ENCODE peak calls at places on chromosomes 6 and 20, in seven cellular contexts. M is H1, L is HCT116, B is HepG2, U is K562, R is GM12878, T is SK-N-SH. I is an unnamed sample.

GRCh38 chr6:157076427-157076774 is 246.9 kb downstream of the TMEM242 start:
- DNase-seq in B (no peak), T (no peak), M (no peak), R (no peak), U (no peak), L (no peak), I (no peak)

GRCh38 chr6:161407581-161407980 is 133.7 kb upstream of the AGPAT4 start:
- DNase-seq in L (no peak), U (peak; percentile 42), T (no peak), M (no peak), R (peak; percentile 23), B (peak; percentile 36), I (no peak)

GRCh38 chr6:3075522-3076113 is 7.3 kb downstream of the RIPK1 start:
- DNase-seq in B (peak; percentile 51), U (no peak), M (no peak), T (no peak), L (no peak), R (no peak), I (no peak)

GRCh38 chr6:73180076-73180717 is 45.1 kb downstream of the KHDC1L start:
- DNase-seq in B (no peak), T (no peak), L (no peak), M (no peak), U (no peak), R (no peak), I (no peak)

GRCh38 chr20:61460261-61461047 is 208.4 kb downstream of the CDH4 start:
- DNase-seq in U (no peak), R (no peak), B (no peak), L (no peak), M (no peak), T (no peak), I (no peak)

GRCh38 chr6:170237999-170238740 is 52.7 kb downstream of the DLL1 start:
- DNase-seq in M (no peak), B (no peak), U (no peak), R (no peak), L (no peak), T (no peak), I (no peak)

GRCh38 chr20:53865905-53866786 is 204.2 kb downstream of the BCAS1 start:
- DNase-seq in T (peak; percentile 19), L (no peak), B (peak; percentile 59), M (no peak), U (no peak), R (no peak), I (no peak)

GRCh38 chr6:140684776-140685550 is 1310.5 kb upstream of the CITED2 start:
- DNase-seq in M (no peak), R (no peak), T (no peak), U (no peak), B (no peak), L (no peak), I (no peak)

GRCh38 chr20:44159125-44159524 is 27.9 kb downstream of the JPH2 start:
- DNase-seq in U (no peak), L (no peak), B (no peak), T (no peak), R (no peak), M (no peak), I (no peak)

GRCh38 chr20:44153636-44154043 is 33.3 kb downstream of the JPH2 start:
- DNase-seq in B (no peak), U (no peak), R (no peak), L (no peak), M (no peak), T (no peak), I (no peak)

GRCh38 chr20:44151621-44152416 is 35.2 kb downstream of the JPH2 start:
- DNase-seq in R (no peak), M (no peak), B (no peak), T (no peak), L (peak; percentile 51), U (no peak), I (no peak)

GRCh38 chr20:44157061-44157460 is 29.9 kb downstream of the JPH2 start:
- DNase-seq in B (no peak), R (no peak), M (no peak), T (no peak), L (no peak), U (no peak), I (no peak)

DNA sequence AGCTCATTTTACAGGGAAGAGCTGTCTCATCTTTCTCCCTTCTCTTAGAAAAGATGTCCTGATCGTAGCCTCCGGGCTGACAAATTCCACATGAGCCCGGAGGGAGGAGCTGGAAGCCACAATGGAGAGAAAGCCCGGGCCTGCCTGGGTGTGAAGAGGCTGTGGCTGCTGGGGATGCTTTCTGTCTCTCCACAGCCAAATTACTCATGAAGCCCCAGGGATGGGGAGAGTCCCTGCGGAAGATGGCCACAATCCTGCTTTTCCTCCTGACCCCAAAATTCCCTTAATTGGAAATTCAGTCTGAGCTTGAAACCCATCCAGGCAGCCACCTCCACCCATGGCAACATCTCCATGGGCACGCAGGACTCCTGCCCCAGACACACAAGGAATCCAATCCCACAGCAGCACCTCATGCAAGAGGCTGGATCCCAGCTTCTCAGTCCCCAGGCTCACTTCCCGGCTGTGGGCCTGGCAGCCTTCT is 32.4 kb downstream of the JPH2 start:
- DNase-seq in L (no peak), M (no peak), U (no peak), T (no peak), R (no peak), B (no peak), I (no peak)
- TF ChIP-seq JUND in L (no peak), M (no peak), U (no peak), T (no peak), R (no peak), B (no peak), I (no peak)

DNA sequence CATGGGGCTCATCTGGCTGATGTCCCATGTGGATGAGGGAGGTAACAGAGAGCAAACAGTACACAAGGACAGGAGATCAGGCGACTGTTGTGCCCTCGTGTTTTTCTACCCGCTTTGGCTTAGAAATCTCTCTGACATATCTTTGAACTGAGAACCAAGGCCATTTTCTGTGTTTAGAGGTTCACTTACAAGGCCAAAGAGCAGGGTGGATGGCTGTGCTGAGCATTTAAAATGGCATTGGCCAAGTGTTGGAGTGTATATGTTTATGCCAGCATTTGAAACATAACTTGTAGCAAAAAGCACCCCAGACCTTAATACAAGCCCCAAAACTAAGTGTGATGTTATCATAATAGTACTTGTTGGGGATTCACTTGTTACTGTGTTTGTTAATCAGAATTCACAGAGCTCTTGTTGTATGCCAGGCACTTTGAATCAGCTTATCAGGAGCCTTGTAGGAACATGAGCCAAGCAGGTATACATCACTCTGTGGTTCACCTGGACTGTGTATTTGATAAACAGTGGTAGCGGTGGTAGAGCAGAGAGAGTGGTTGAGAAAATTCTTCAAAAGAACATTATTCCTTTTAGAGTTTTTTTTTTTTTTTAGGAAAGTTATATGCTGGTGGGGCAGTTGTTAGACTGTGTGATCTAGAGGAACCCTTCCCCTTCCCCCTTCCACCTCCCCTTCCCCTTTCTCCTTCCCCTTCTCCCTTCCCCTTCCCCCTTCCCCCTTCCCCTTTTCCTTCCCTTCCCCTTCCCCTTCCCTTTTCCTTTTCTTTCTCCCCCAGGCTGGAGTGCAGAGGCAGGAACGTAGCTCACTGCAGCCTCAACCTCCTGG is 71.3 kb downstream of the ATRN start:
- DNase-seq in B (peak; percentile 98), L (no peak), T (no peak), U (no peak), R (no peak), M (no peak), I (no peak)
- TF ChIP-seq JUND in B (no peak), L (no peak), T (no peak), U (no peak), R (no peak), M (no peak), I (no peak)

GRCh38 chr20:63342561-63343459 is 18.3 kb downstream of the CHRNA4 start:
- DNase-seq in U (no peak), T (no peak), B (no peak), M (no peak), R (no peak), L (no peak), I (no peak)
- TF ChIP-seq JUND in U (no peak), T (no peak), B (no peak), M (no peak), R (no peak), L (no peak), I (no peak)

DNA sequence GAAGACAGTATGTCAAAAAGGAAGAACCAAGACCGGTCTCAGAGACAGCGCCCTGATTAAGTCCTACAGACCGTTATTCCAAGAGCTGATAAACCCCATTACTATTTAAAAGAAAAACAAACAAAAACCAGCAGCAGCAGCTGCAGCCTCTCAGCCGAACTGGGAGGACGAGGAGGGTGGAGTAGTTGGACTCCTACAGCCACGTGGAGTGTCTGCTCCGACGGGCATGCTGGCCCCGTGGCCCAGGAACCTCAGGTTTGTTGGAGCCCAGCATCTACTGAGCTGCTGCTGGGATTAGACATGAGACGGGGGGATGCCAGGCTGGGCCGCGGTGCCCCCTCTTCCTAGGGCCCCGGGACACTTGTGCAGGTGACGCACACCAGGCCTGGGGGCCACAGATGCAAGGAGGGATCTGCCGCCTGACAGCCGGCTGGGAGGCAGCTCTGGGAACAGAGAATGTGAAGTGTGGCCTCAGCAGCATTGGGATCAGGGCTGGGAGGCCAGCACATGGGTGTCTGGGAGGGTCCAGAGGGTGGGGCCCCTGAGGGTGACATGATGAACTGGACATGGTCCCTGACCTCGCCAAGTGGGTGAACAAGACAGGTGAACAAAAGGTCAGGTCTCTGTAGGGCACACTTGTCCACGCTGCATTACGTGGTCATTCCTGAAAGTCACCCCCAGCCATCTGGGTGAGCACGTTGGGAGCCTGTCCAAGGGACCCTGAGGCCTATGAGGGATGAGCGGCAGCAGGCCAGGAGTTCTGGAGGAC is 2.9 kb upstream of the ZBTB46 start:
- DNase-seq in L (no peak), B (no peak), U (no peak), R (no peak), M (no peak), T (no peak), I (no peak)
- TF ChIP-seq JUND in L (no peak), B (no peak), U (no peak), R (no peak), M (no peak), T (no peak), I (no peak)

GRCh38 chr6:142848156-142848555 is 96.8 kb downstream of the HIVEP2 start:
- DNase-seq in B (no peak), U (no peak), R (no peak), T (no peak), M (no peak), L (no peak), I (no peak)

GRCh38 chr6:142848969-142849368 is 96.0 kb downstream of the HIVEP2 start:
- DNase-seq in R (no peak), M (no peak), L (no peak), B (no peak), U (no peak), T (no peak), I (no peak)

GRCh38 chr6:142851601-142852000 is 93.4 kb downstream of the HIVEP2 start:
- DNase-seq in B (no peak), R (peak; percentile 41), T (no peak), U (no peak), M (no peak), L (no peak), I (no peak)

GRCh38 chr6:142853244-142854180 is 91.5 kb downstream of the HIVEP2 start:
- DNase-seq in U (no peak), R (no peak), T (no peak), M (no peak), L (no peak), B (no peak), I (peak; percentile 77)

GRCh38 chr6:142850653-142851434 is 94.1 kb downstream of the HIVEP2 start:
- DNase-seq in B (no peak), R (peak; percentile 64), U (no peak), L (no peak), T (no peak), M (no peak), I (no peak)
- TF ChIP-seq JUND in B (no peak), R (no peak), U (no peak), L (no peak), T (no peak), M (no peak), I (no peak)

GRCh38 chr6:113050010-113050893 is 703.1 kb downstream of the RFPL4B start:
- DNase-seq in B (no peak), T (no peak), L (no peak), U (no peak), R (no peak), M (no peak), I (no peak)
- TF ChIP-seq JUND in B (no peak), T (peak; percentile 87), L (no peak), U (no peak), R (no peak), M (peak; percentile 87), I (no peak)